ENCODE peak calls at places on chromosomes 5 and 9, in four cellular contexts. P, Z, B and K are unnamed samples.

GRCh38 chr5:81292130-81292529 is 9.3 kb upstream of the ZCCHC9 start:
- DNase-seq in P (no peak), Z (no peak), B (no peak), K (no peak)

GRCh38 chr5:162995568-162995967 is 441.8 kb upstream of the CCNG1 start:
- DNase-seq in P (no peak), Z (no peak), B (no peak), K (no peak)

GRCh38 chr5:123036391-123037103 is at the start of gene PPIC:
- DNase-seq in P (peak), Z (no peak), B (peak), K (peak)

GRCh38 chr9:22278426-22278825 is 168.2 kb upstream of the DMRTA1 start:
- DNase-seq in P (no peak), Z (no peak), B (no peak), K (no peak)

GRCh38 chr9:70159630-70160029 is 99.1 kb upstream of the SMC5 start:
- DNase-seq in P (no peak), Z (no peak), B (no peak), K (peak)

GRCh38 chr5:151222769-151223446 is 984 bp downstream of the CCDC69 start:
- DNase-seq in P (no peak), Z (no peak), B (peak), K (no peak)

GRCh38 chr9:131844745-131845118 is 104.9 kb upstream of the RAPGEF1 start:
- DNase-seq in P (no peak), Z (no peak), B (no peak), K (no peak)

GRCh38 chr9:4289411-4290380 is 10.2 kb downstream of the GLIS3 start:
- DNase-seq in P (no peak), Z (no peak), B (no peak), K (peak)

GRCh38 chr9:20980713-20981481 is 50.5 kb downstream of the HACD4 start:
- DNase-seq in P (no peak), Z (peak), B (peak), K (peak)

GRCh38 chr5:34618666-34619065 is 37.5 kb upstream of the RAI14 start:
- DNase-seq in P (no peak), Z (no peak), B (no peak), K (no peak)